ENCODE peak calls at places on chromosomes 1 and 21, in five cellular contexts. U is neural progenitor cell, N is OCI-LY7, P is HCT116, H is PC-3. J is an unnamed sample.

GRCh38 chr1:212261361-212261929 is 23.8 kb upstream of the PPP2R5A start:
- DNase-seq in N (no peak), U (no peak), H (no peak), P (no peak), J (no peak)

GRCh38 chr1:17045623-17046022 is 8.2 kb downstream of the SDHB start:
- DNase-seq in P (no peak), H (no peak), U (peak; percentile 49), N (peak; percentile 16), J (no peak)

GRCh38 chr1:41663671-41664400 is 179.4 kb upstream of the EDN2 start:
- DNase-seq in U (no peak), P (no peak), N (no peak), H (no peak), J (no peak)

GRCh38 chr1:43563779-43564616 is 33.3 kb downstream of the PTPRF start:
- DNase-seq in P (no peak), U (no peak), N (no peak), H (no peak), J (peak; percentile 74)

GRCh38 chr1:47189844-47190562 is at the start of gene PDZK1IP1:
- DNase-seq in U (peak; percentile 67), P (no peak), N (no peak), H (no peak), J (no peak)

GRCh38 chr1:182101415-182102041 is 40.0 kb upstream of the ZNF648 start:
- DNase-seq in H (peak; percentile 74), N (no peak), P (peak; percentile 42), U (peak; percentile 88), J (no peak)

GRCh38 chr1:1399187-1399869 is at the start of gene CCNL2:
- DNase-seq in N (peak; percentile 99), U (peak; percentile 100), H (peak; percentile 100), P (peak; percentile 94), J (peak; percentile 99)

GRCh38 chr1:44031900-44032817 is 897 bp upstream of the SLC6A9 start:
- DNase-seq in H (peak; percentile 33), P (no peak), U (no peak), N (no peak), J (peak; percentile 9)

GRCh38 chr1:41704189-41704588 is 214.5 kb downstream of the HIVEP3 start:
- DNase-seq in H (no peak), P (no peak), U (peak; percentile 20), N (no peak), J (no peak)

GRCh38 chr21:41750532-41751151 is 16.2 kb downstream of the RIPK4 start:
- DNase-seq in N (no peak), P (no peak), H (no peak), U (no peak), J (no peak)

GRCh38 chr1:15328785-15329480 is 80.8 kb upstream of the EFHD2 start:
- DNase-seq in P (no peak), U (no peak), H (no peak), N (no peak), J (peak; percentile 37)

GRCh38 chr1:171635661-171636060 is 13.6 kb downstream of the MYOCOS start:
- DNase-seq in U (no peak), N (no peak), P (no peak), H (no peak), J (no peak)

GRCh38 chr1:36457691-36458090 is 6.5 kb downstream of the MRPS15 start:
- DNase-seq in P (no peak), H (no peak), U (no peak), N (no peak), J (no peak)

GRCh38 chr1:99469641-99470040 is 176.3 kb upstream of the PALMD start:
- DNase-seq in H (no peak), N (no peak), P (no peak), U (no peak), J (no peak)

GRCh38 chr1:153192697-153193096 is 10.5 kb upstream of the LELP1 start:
- DNase-seq in N (peak; percentile 12), P (peak; percentile 28), U (peak; percentile 13), H (peak; percentile 74), J (no peak)

GRCh38 chr21:38804617-38805281 is 980 bp upstream of the ETS2 start:
- DNase-seq in H (peak; percentile 88), N (no peak), U (no peak), P (peak; percentile 40), J (peak; percentile 78)

GRCh38 chr1:118115567-118116272 is 69.3 kb downstream of the SPAG17 start:
- DNase-seq in P (no peak), U (no peak), H (peak; percentile 71), N (no peak), J (no peak)

GRCh38 chr1:55061000-55061705 is 21.8 kb downstream of the PCSK9 start:
- DNase-seq in U (no peak), P (no peak), N (no peak), H (no peak), J (no peak)

GRCh38 chr1:108079550-108079949 is 114.6 kb upstream of the VAV3 start:
- DNase-seq in N (peak; percentile 88), H (no peak), P (no peak), U (no peak), J (no peak)

GRCh38 chr1:175725684-175726083 is 17.7 kb downstream of the TNR start:
- DNase-seq in H (peak; percentile 46), U (peak; percentile 83), N (peak; percentile 49), P (no peak), J (no peak)

DNA sequence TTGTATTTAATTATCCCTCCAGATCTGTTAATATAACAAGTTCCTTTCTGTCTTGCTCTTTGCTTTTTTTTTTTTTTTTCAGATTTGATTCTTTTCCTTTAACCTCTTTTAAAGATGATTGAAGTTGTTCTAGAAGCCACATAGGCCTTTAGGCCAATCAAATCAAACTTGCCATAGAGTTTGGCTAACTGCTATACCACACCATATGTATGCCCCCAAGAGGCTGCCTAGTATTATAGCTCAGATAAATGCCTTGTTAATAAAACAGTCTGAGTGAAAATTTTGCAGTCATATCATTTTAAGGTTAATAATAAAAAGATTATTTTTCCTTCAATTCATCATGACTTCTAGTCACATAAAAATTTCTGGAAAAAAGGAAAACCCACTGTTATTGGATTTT is 696.0 kb upstream of the CHRM3 start:
- DNase-seq in U (no peak), H (peak; percentile 16), N (no peak), P (no peak), J (no peak)
- TF ChIP-seq EZH2phosphoT487 in U (no peak), H (no peak), N (no peak), P (no peak), J (no peak)

GRCh38 chr1:61873994-61874393 is 131.7 kb downstream of the PATJ start:
- DNase-seq in U (no peak), N (no peak), P (no peak), H (no peak), J (no peak)

GRCh38 chr1:61869691-61870109 is 127.4 kb downstream of the PATJ start:
- DNase-seq in U (peak; percentile 38), N (no peak), P (no peak), H (no peak), J (no peak)

GRCh38 chr1:61872206-61872605 is 129.9 kb downstream of the PATJ start:
- DNase-seq in U (no peak), N (no peak), P (no peak), H (no peak), J (no peak)

GRCh38 chr1:61875198-61875597 is 132.9 kb downstream of the PATJ start:
- DNase-seq in P (no peak), H (no peak), N (no peak), U (no peak), J (no peak)

GRCh38 chr1:61873581-61873980 is 131.3 kb downstream of the PATJ start:
- DNase-seq in N (no peak), P (no peak), H (no peak), U (no peak), J (no peak)
- TF ChIP-seq EZH2phosphoT487 in N (no peak), P (no peak), H (no peak), U (no peak), J (no peak)

GRCh38 chr1:3787347-3787710 is 9.0 kb downstream of the LRRC47 start:
- DNase-seq in P (no peak), H (no peak), N (no peak), U (no peak), J (no peak)
- TF ChIP-seq EZH2phosphoT487 in P (no peak), H (no peak), N (no peak), U (no peak), J (no peak)

GRCh38 chr1:159211331-159212136 is 6.9 kb downstream of the ACKR1 start:
- DNase-seq in N (peak; percentile 45), H (peak; percentile 73), P (peak; percentile 21), U (peak; percentile 73), J (peak; percentile 58)

GRCh38 chr1:159212596-159212995 is 7.9 kb downstream of the ACKR1 start:
- DNase-seq in N (no peak), P (no peak), H (no peak), U (no peak), J (no peak)

GRCh38 chr1:159218846-159219636 is 14.4 kb downstream of the ACKR1 start:
- DNase-seq in N (no peak), P (no peak), H (no peak), U (peak; percentile 74), J (no peak)

GRCh38 chr1:159208460-159208825 is 3.8 kb downstream of the ACKR1 start:
- DNase-seq in U (peak; percentile 76), P (no peak), N (no peak), H (no peak), J (no peak)

GRCh38 chr1:159214149-159214760 is 9.6 kb downstream of the ACKR1 start:
- DNase-seq in U (peak; percentile 66), P (peak; percentile 10), N (peak; percentile 45), H (peak; percentile 72), J (peak; percentile 65)
- TF ChIP-seq EZH2phosphoT487 in U (no peak), P (no peak), N (no peak), H (no peak), J (no peak)

DNA sequence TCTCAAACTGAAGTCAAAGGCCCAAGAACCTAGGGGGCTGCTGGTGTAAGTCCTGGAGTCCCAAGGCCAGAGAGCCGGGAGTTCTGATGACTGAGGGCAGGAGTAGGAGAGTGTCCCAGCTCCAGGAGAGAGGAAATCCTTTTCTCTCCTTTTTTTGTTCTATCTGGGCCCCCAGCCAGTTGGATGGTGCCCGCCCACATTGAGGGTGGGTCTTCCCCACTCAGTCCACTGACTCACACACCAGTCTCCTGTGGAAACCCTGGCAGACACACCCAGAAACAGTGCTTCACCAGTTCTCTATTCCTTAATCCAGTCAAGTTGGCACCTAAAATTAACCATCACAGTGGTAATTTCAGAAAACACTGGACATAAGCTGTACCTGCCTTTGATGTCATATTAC is 12.7 kb upstream of the WDR26 start:
- DNase-seq in P (no peak), U (no peak), N (no peak), H (peak; percentile 71), J (no peak)
- TF ChIP-seq EZH2phosphoT487 in P (no peak), U (no peak), N (no peak), H (no peak), J (no peak)

DNA sequence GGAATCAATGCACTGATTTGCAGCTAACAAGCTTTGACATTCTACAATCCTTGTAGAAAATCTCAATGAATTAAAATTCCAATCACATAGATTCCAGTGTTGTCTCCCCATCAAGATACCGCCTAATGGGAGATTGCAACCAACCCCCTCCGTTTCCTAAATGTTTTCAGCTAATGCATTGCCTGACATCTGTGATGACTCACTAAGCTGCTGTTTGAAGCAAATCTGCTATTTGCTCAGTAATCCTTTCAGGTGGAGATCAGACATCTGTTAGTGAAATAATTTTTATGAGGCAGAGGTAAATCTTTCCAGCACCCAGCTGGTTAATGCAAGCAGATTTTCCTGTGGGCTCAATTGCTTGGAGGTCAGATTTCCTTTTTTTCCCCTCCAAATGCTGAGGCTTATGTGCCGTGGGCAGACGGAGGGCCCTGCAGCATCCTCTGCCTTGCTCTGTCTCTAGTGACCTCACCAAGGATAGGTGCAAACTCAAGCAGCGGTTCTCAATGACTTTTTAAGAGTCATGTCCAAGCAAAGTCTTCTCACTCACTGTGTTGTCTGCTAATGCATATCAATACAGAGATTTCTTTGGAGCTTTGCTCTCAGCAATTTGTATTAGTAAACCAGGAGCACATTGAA is 91.1 kb upstream of the RAB3GAP2 start:
- DNase-seq in N (no peak), U (no peak), P (no peak), H (peak; percentile 49), J (peak; percentile 59)
- TF ChIP-seq EZH2phosphoT487 in N (no peak), U (no peak), P (no peak), H (no peak), J (no peak)

GRCh38 chr1:78540056-78540455 is 49.3 kb downstream of the PTGFR start:
- DNase-seq in H (no peak), U (no peak), P (no peak), N (no peak), J (no peak)
- TF ChIP-seq EZH2phosphoT487 in H (no peak), U (no peak), P (no peak), N (no peak), J (no peak)

J was measured in SK-N-SH.